ENCODE peak calls at places on chromosome 1, in ten cellular contexts. L, I, D, Y, E, U, S, Q, V and Z are unnamed samples.

GRCh38 chr1:26218906-26219494 is 15.0 kb upstream of the CEP85 start:
- DNase-seq in L (no peak), I (no peak), D (peak; percentile 63), Y (no peak), E (no peak), U (no peak), S (peak; percentile 35), Q (no peak), V (peak; percentile 61), Z (no peak)

GRCh38 chr1:183697814-183698590 is 44.9 kb upstream of the APOBEC4 start:
- DNase-seq in L (no peak), I (no peak), D (no peak), Y (no peak), E (no peak), U (no peak), S (no peak), Q (no peak), V (no peak), Z (no peak)

GRCh38 chr1:94962745-94963265 is 35.9 kb upstream of the CNN3 start:
- DNase-seq in L (no peak), I (no peak), D (no peak), Y (peak; percentile 78), E (no peak), U (no peak), S (no peak), Q (no peak), V (no peak), Z (no peak)

GRCh38 chr1:117879284-117879683 is 50.1 kb downstream of the GDAP2 start:
- DNase-seq in L (no peak), I (no peak), D (no peak), Y (no peak), E (no peak), U (no peak), S (no peak), Q (no peak), V (no peak), Z (no peak)

GRCh38 chr1:89723863-89724262 is 90.9 kb downstream of the LRRC8C start:
- DNase-seq in L (no peak), I (peak; percentile 4), D (peak; percentile 74), Y (peak; percentile 81), E (no peak), U (no peak), S (no peak), Q (no peak), V (no peak), Z (no peak)

GRCh38 chr1:90534669-90535379 is 182.3 kb downstream of the BARHL2 start:
- DNase-seq in L (no peak), I (no peak), D (no peak), Y (no peak), E (peak; percentile 39), U (no peak), S (no peak), Q (no peak), V (no peak), Z (no peak)

GRCh38 chr1:197486948-197487347 is 218.9 kb downstream of the CRB1 start:
- DNase-seq in L (no peak), I (no peak), D (no peak), Y (peak; percentile 55), E (no peak), U (no peak), S (no peak), Q (no peak), V (peak; percentile 25), Z (no peak)

GRCh38 chr1:234515821-234516241 is 36.9 kb upstream of the TARBP1 start:
- DNase-seq in L (no peak), I (no peak), D (no peak), Y (peak; percentile 58), E (peak; percentile 59), U (no peak), S (no peak), Q (no peak), V (no peak), Z (no peak)

GRCh38 chr1:61224609-61225008 is 142.2 kb downstream of the NFIA start:
- DNase-seq in L (no peak), I (no peak), D (no peak), Y (no peak), E (no peak), U (no peak), S (no peak), Q (no peak), V (no peak), Z (no peak)

GRCh38 chr1:83508485-83509151 is 490.3 kb downstream of the TTLL7 start:
- DNase-seq in L (no peak), I (no peak), D (no peak), Y (peak; percentile 65), E (peak; percentile 34), U (no peak), S (no peak), Q (no peak), V (no peak), Z (no peak)

GRCh38 chr1:72284084-72284397 is 1.7 kb upstream of the NEGR1 start:
- DNase-seq in L (no peak), I (no peak), D (no peak), Y (no peak), E (no peak), U (no peak), S (no peak), Q (no peak), V (no peak), Z (no peak)

GRCh38 chr1:18343646-18344045 is 137.1 kb upstream of the KLHDC7A start:
- DNase-seq in L (no peak), I (no peak), D (no peak), Y (no peak), E (no peak), U (no peak), S (no peak), Q (no peak), V (no peak), Z (no peak)

DNA sequence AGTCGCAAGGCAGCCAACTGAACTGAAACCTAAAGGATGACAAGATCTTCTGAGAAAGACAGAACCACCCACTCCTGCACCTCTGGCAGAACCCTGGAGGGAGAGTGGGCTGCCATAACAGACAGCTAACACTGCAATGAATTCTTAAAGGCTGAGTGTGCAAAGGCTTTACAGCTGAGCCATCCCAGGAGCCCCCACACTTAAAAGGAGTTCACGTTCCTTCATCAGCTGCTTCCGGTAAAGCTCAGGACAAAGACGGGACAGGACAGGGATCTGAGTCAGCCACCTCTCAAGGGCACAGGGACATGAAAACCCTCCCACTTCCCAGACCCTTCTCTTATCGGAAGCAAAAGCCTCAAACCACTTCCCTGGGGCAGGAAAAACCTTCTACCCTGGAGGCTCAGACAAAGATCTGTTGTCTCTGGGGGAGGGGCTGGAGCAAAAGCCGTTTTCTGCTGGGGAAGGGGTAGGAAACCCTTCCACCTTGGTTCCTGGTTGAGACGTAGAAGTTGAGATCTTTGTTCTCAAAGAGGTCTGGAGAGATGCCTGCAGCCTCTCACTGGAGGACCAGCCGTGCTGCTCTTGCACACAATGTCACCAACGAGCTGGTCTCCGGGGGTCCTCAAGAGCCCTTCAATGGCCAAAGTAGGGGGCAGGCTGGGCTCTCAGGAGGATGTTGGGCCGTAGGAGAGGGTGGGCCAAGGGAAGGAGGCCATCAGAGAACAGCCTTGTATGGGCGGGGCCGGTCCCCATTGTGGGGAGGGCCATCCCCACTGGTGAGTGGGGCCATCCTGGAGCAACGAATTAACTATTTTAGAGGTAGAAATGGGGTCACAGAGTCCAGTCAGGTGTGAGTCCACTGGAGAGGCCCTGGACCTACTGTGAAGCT is 452.4 kb downstream of the PTPRU start:
- DNase-seq in L (no peak), I (no peak), D (peak; percentile 26), Y (peak; percentile 72), E (peak; percentile 59), U (no peak), S (no peak), Q (no peak), V (no peak), Z (peak; percentile 67)
- H3K4me3 ChIP-seq in L (no peak overlapping the region), I (no peak overlapping the region), D (no peak overlapping the region), Y (no peak overlapping the region), E (no peak overlapping the region), U (no peak overlapping the region), S (no peak overlapping the region), Q (no peak overlapping the region), V (no peak overlapping the region), Z (no peak overlapping the region)

GRCh38 chr1:42933610-42934009 is 25.1 kb downstream of the SLC2A1 start:
- DNase-seq in L (no peak), I (no peak), D (no peak), Y (no peak), E (no peak), U (no peak), S (peak; percentile 4), Q (no peak), V (no peak), Z (peak; percentile 37)
- H3K4me3 ChIP-seq in L (no peak overlapping the region), I (no peak overlapping the region), D (no peak overlapping the region), Y (no peak overlapping the region), E (no peak overlapping the region), U (no peak overlapping the region), S (no peak overlapping the region), Q (no peak overlapping the region), V (no peak overlapping the region), Z (no peak overlapping the region)

GRCh38 chr1:245132771-245133170 is 22.0 kb upstream of the KIF26B start:
- DNase-seq in L (no peak), I (no peak), D (no peak), Y (no peak), E (no peak), U (no peak), S (peak; percentile 14), Q (no peak), V (no peak), Z (no peak)

GRCh38 chr1:245131026-245131393 is 23.8 kb upstream of the KIF26B start:
- DNase-seq in L (no peak), I (no peak), D (no peak), Y (no peak), E (no peak), U (no peak), S (peak; percentile 9), Q (no peak), V (no peak), Z (no peak)

GRCh38 chr1:245129321-245129720 is 25.5 kb upstream of the KIF26B start:
- DNase-seq in L (no peak), I (no peak), D (no peak), Y (no peak), E (no peak), U (no peak), S (peak; percentile 14), Q (no peak), V (no peak), Z (no peak)

GRCh38 chr1:245129811-245130210 is 25.0 kb upstream of the KIF26B start:
- DNase-seq in L (no peak), I (no peak), D (no peak), Y (peak; percentile 63), E (no peak), U (no peak), S (peak; percentile 16), Q (no peak), V (no peak), Z (no peak)

GRCh38 chr1:245133995-245134715 is 20.6 kb upstream of the KIF26B start:
- DNase-seq in L (no peak), I (no peak), D (no peak), Y (no peak), E (no peak), U (peak; percentile 40), S (peak; percentile 43), Q (no peak), V (no peak), Z (peak; percentile 43)
- H3K4me3 ChIP-seq in L (no peak overlapping the region), I (no peak overlapping the region), D (no peak overlapping the region), Y (no peak overlapping the region), E (no peak overlapping the region), U (no peak overlapping the region), S (no peak overlapping the region), Q (no peak overlapping the region), V (no peak overlapping the region), Z (no peak overlapping the region)

GRCh38 chr1:92482404-92482664 is 4.4 kb downstream of the GFI1 start:
- DNase-seq in L (no peak), I (no peak), D (no peak), Y (peak; percentile 44), E (no peak), U (no peak), S (no peak), Q (peak; percentile 46), V (no peak), Z (no peak)
- H3K4me3 ChIP-seq in L (peak overlapping the region; percentile 57), I (peak overlapping the region; percentile 72), D (peak overlapping the region; percentile 68), Y (peak overlapping the region; percentile 6), E (no peak overlapping the region), U (no peak overlapping the region), S (peak overlapping the region; percentile 6), Q (peak overlapping the region; percentile 63), V (peak overlapping the region; percentile 45), Z (peak overlapping the region; percentile 60)